ENCODE peak calls at places on chromosomes 1 and 21, in nine cellular contexts. V is lower leg skin, N is stomach, I is NB4, Z is A549, Y is adrenal gland, W is uterus, S is HCT116, P is endothelial cell of umbilical vein. T is an unnamed sample.

GRCh38 chr1:214216779-214217178 is 64.2 kb upstream of the SMYD2 start:
- DNase-seq in V (no peak), N (peak; percentile 50), I (no peak), Z (peak; percentile 35), Y (no peak), W (no peak), S (no peak), P (no peak), T (no peak)

GRCh38 chr1:246591958-246592357 is 25.7 kb downstream of the CNST start:
- DNase-seq in V (no peak), N (no peak), I (no peak), Z (no peak), Y (no peak), W (no peak), S (no peak), P (no peak), T (no peak)

GRCh38 chr1:218101409-218101808 is 183.7 kb upstream of the RRP15 start:
- DNase-seq in V (no peak), N (no peak), I (no peak), Z (no peak), Y (no peak), W (no peak), S (no peak), P (no peak), T (no peak)

GRCh38 chr1:44326066-44326701 is 28.9 kb downstream of the ERI3 start:
- DNase-seq in V (no peak), N (no peak), I (no peak), Z (no peak), Y (no peak), W (no peak), S (no peak), P (no peak), T (no peak)

GRCh38 chr21:20523191-20523590 is 475.0 kb upstream of the NCAM2 start:
- DNase-seq in V (no peak), N (no peak), I (no peak), Z (no peak), Y (no peak), W (no peak), S (no peak), P (no peak), T (no peak)

GRCh38 chr1:25641931-25642611 is 25.5 kb downstream of the MAN1C1 start:
- DNase-seq in V (peak; percentile 91), N (no peak), I (no peak), Z (no peak), Y (no peak), W (peak; percentile 38), S (no peak), P (peak; percentile 8), T (no peak)

GRCh38 chr1:56080123-56080522 is 499.2 kb downstream of the PLPP3 start:
- DNase-seq in V (no peak), N (no peak), I (no peak), Z (no peak), Y (no peak), W (no peak), S (no peak), P (peak; percentile 69), T (no peak)

GRCh38 chr1:8303876-8304275 is 14.0 kb upstream of the SLC45A1 start:
- DNase-seq in V (no peak), N (no peak), I (no peak), Z (no peak), Y (no peak), W (no peak), S (no peak), P (no peak), T (no peak)

GRCh38 chr21:26117324-26117971 is 53.1 kb downstream of the APP start:
- DNase-seq in V (no peak), N (no peak), I (no peak), Z (no peak), Y (no peak), W (no peak), S (no peak), P (no peak), T (no peak)

GRCh38 chr21:38295997-38296764 is 39.4 kb downstream of the KCNJ15 start:
- DNase-seq in V (no peak), N (no peak), I (no peak), Z (no peak), Y (no peak), W (no peak), S (no peak), P (peak; percentile 68), T (no peak)

GRCh38 chr1:204453141-204453772 is 41.3 kb downstream of the PIK3C2B start:
- DNase-seq in V (no peak), N (peak; percentile 46), I (no peak), Z (no peak), Y (no peak), W (no peak), S (no peak), P (peak; percentile 62), T (no peak)

GRCh38 chr21:46634966-46635323 is 529 bp upstream of the PRMT2 start:
- DNase-seq in V (no peak), N (peak; percentile 40), I (peak; percentile 96), Z (peak; percentile 79), Y (peak; percentile 75), W (no peak), S (peak; percentile 40), P (peak; percentile 89), T (peak; percentile 65)

GRCh38 chr1:169885207-169885606 is 8.5 kb downstream of the SCYL3 start:
- DNase-seq in V (no peak), N (no peak), I (no peak), Z (no peak), Y (no peak), W (no peak), S (no peak), P (no peak), T (no peak)

GRCh38 chr1:16175610-16176553 is 20.0 kb upstream of the EPHA2 start:
- DNase-seq in V (peak; percentile 96), N (peak; percentile 94), I (no peak), Z (peak; percentile 74), Y (peak; percentile 93), W (peak; percentile 89), S (no peak), P (peak; percentile 87), T (peak; percentile 91)

GRCh38 chr1:235918481-235918880 is 51.8 kb upstream of the LYST start:
- DNase-seq in V (no peak), N (no peak), I (no peak), Z (no peak), Y (no peak), W (no peak), S (no peak), P (no peak), T (no peak)

GRCh38 chr1:53519412-53519811 is 60.2 kb downstream of the DMRTB1 start:
- DNase-seq in V (no peak), N (no peak), I (no peak), Z (no peak), Y (no peak), W (no peak), S (no peak), P (no peak), T (no peak)

DNA sequence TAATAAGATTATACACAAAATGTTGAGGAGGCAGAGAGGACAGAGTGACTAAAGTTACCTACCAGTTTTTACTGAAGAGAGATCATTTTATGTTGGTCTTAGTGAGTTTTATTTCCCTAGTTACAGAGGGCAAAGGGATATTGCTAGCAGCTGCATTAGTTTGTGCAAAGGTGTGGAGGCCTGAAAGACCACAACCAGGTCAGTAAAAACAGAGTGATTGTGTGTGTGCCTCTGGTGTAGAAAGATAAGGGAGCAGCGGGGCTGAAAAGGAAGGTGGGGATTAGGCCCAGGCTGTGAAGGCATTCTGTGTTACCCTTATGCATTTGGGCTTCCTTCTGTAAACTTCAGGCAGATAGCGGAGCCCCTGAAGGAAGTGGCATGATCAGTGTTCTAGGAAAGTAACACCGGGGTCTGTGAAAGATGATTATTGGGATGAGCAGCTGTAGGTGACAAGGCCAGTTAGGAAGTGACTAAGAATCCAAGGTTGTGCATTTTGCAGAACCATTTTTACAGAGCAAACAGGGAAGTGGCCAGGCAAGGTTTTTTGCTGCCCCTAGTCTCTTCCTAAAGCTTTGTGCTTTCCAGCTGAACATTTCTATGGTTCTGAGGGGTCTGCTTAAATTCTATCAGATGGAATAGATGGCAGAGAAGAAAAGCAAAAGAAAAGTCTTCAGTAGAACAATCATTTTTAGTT is 3.7 kb downstream of the GADD45A start:
- DNase-seq in V (no peak), N (no peak), I (peak; percentile 61), Z (no peak), Y (no peak), W (no peak), S (no peak), P (no peak), T (no peak)
- TF ChIP-seq POLR2A in V (no peak), N (no peak), I (no peak), Z (no peak), Y (no peak), W (no peak), S (no peak), P (peak; percentile 74), T (no peak)

DNA sequence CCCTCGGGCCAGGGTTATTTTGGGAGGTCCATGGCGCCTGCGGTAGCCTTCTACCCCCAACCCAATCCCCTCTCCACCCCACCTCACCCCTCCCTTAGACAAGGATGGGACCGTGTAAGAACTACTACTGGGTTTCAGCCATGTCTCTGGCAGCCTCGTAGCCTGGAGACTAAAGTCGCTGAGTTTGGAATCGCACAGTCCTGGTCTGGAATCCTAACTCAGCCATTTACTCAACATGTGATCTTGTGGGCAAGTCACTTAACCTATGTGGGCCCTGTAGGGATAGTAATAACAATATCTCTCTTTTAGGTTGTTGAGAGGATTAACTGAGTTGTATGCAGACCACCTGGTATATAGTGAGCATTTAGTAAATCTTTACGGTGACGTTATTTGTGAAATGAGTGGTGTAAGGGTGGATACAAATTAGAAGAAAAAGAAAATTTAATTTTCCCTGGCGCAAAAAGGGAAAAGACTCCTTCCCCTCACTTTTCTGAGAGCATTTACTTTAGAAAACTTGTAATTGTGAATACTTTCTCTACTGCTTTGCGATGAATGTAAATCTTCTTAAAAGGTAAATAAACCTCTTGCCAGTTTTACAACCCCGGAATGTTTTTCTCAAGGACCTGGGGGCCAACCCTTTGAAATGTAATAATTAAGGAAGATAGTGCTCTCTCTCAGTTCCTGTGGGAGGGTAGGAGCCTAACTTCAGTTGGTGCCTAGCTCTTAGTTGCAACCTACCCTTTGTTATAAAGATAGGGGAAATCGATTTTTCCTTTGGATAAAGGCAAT is 615 bp upstream of the MRPS15 start:
- DNase-seq in V (no peak), N (no peak), I (peak; percentile 24), Z (no peak), Y (no peak), W (no peak), S (no peak), P (no peak), T (no peak)
- TF ChIP-seq POLR2A in V (no peak), N (no peak), I (no peak), Z (no peak), Y (no peak), W (no peak), S (no peak), P (no peak), T (no peak)

GRCh38 chr1:151425103-151425502 is 25.7 kb downstream of the PSMB4 start:
- DNase-seq in V (no peak), N (no peak), I (no peak), Z (no peak), Y (no peak), W (no peak), S (no peak), P (no peak), T (no peak)

GRCh38 chr1:151428068-151428467 is 28.7 kb downstream of the PSMB4 start:
- DNase-seq in V (no peak), N (no peak), I (no peak), Z (no peak), Y (no peak), W (no peak), S (no peak), P (no peak), T (no peak)
- TF ChIP-seq POLR2A in V (no peak), N (no peak), I (no peak), Z (no peak), Y (no peak), W (no peak), S (no peak), P (no peak), T (no peak)

GRCh38 chr1:78004719-78005346 is at the start of gene DNAJB4:
- DNase-seq in V (no peak), N (peak; percentile 72), I (peak; percentile 95), Z (peak; percentile 95), Y (peak; percentile 83), W (peak; percentile 51), S (peak; percentile 97), P (peak; percentile 98), T (peak; percentile 80)
- TF ChIP-seq POLR2A in V (no peak), N (no peak), I (peak; percentile 29), Z (peak; percentile 25), Y (peak; percentile 100), W (peak; percentile 90), S (no peak), P (peak; percentile 94), T (peak; percentile 98)